ENCODE peak calls at places on chromosomes 11 and 22, in four cellular contexts. One of them, this sample, is unnamed.

GRCh38 chr11:9972917-9973504 is 309.1 kb downstream of the SWAP70 start:
- DNase-seq in activated T-cell treated with anti-CD3 and anti-CD28 coated beads for 24 hours: peak
- DNase-seq in nephron progenitor cell: no peak
- DNase-seq in dermis blood vessel endothelial cell: peak
- DNase-seq in this sample: peak

GRCh38 chr11:57978686-57979531 is 44.8 kb upstream of the OR9Q1 start:
- DNase-seq in activated T-cell treated with anti-CD3 and anti-CD28 coated beads for 24 hours: no peak
- DNase-seq in nephron progenitor cell: no peak
- DNase-seq in dermis blood vessel endothelial cell: no peak
- DNase-seq in this sample: no peak

GRCh38 chr11:10201343-10201742 is 92.7 kb downstream of the SBF2 start:
- DNase-seq in nephron progenitor cell: no peak
- DNase-seq in activated T-cell treated with anti-CD3 and anti-CD28 coated beads for 24 hours: no peak
- DNase-seq in dermis blood vessel endothelial cell: no peak
- DNase-seq in this sample: no peak

GRCh38 chr11:2102132-2102882 is 36.9 kb downstream of the IGF2 start:
- DNase-seq in activated T-cell treated with anti-CD3 and anti-CD28 coated beads for 24 hours: no peak
- DNase-seq in dermis blood vessel endothelial cell: peak
- DNase-seq in nephron progenitor cell: no peak
- DNase-seq in this sample: no peak

GRCh38 chr22:38951734-38952133 is 5.7 kb upstream of the APOBEC3A start:
- DNase-seq in nephron progenitor cell: no peak
- DNase-seq in activated T-cell treated with anti-CD3 and anti-CD28 coated beads for 24 hours: no peak
- DNase-seq in dermis blood vessel endothelial cell: no peak
- DNase-seq in this sample: no peak

GRCh38 chr11:78800756-78801155 is 226.1 kb upstream of the NARS2 start:
- DNase-seq in activated T-cell treated with anti-CD3 and anti-CD28 coated beads for 24 hours: no peak
- DNase-seq in nephron progenitor cell: no peak
- DNase-seq in dermis blood vessel endothelial cell: peak
- DNase-seq in this sample: no peak

GRCh38 chr11:70415176-70415575 is 16.8 kb downstream of the CTTN start:
- DNase-seq in dermis blood vessel endothelial cell: no peak
- DNase-seq in activated T-cell treated with anti-CD3 and anti-CD28 coated beads for 24 hours: no peak
- DNase-seq in nephron progenitor cell: no peak
- DNase-seq in this sample: no peak

GRCh38 chr11:46936138-46937110 is at the start of gene CSTPP1:
- DNase-seq in nephron progenitor cell: peak
- DNase-seq in dermis blood vessel endothelial cell: peak
- DNase-seq in activated T-cell treated with anti-CD3 and anti-CD28 coated beads for 24 hours: peak
- DNase-seq in this sample: peak

GRCh38 chr11:3002871-3003270 is 10.7 kb upstream of the NAP1L4 start:
- DNase-seq in activated T-cell treated with anti-CD3 and anti-CD28 coated beads for 24 hours: no peak
- DNase-seq in nephron progenitor cell: no peak
- DNase-seq in dermis blood vessel endothelial cell: no peak
- DNase-seq in this sample: no peak

GRCh38 chr11:119484741-119485605 is 62.0 kb upstream of the THY1 start:
- DNase-seq in activated T-cell treated with anti-CD3 and anti-CD28 coated beads for 24 hours: no peak
- DNase-seq in dermis blood vessel endothelial cell: no peak
- DNase-seq in nephron progenitor cell: peak
- DNase-seq in this sample: no peak

GRCh38 chr11:58494096-58494495 is 13.8 kb downstream of the OR5B21 start:
- DNase-seq in activated T-cell treated with anti-CD3 and anti-CD28 coated beads for 24 hours: no peak
- DNase-seq in dermis blood vessel endothelial cell: no peak
- DNase-seq in nephron progenitor cell: no peak
- DNase-seq in this sample: no peak

GRCh38 chr11:76835928-76836612 is 24.6 kb upstream of the ACER3 start:
- DNase-seq in dermis blood vessel endothelial cell: peak
- DNase-seq in activated T-cell treated with anti-CD3 and anti-CD28 coated beads for 24 hours: no peak
- DNase-seq in nephron progenitor cell: no peak
- DNase-seq in this sample: peak

GRCh38 chr11:10674991-10675440 is 18.5 kb downstream of the IRAG1 start:
- DNase-seq in activated T-cell treated with anti-CD3 and anti-CD28 coated beads for 24 hours: no peak
- DNase-seq in dermis blood vessel endothelial cell: no peak
- DNase-seq in nephron progenitor cell: no peak
- DNase-seq in this sample: no peak

GRCh38 chr11:110903830-110904229 is 191.6 kb upstream of the ARHGAP20 start:
- DNase-seq in activated T-cell treated with anti-CD3 and anti-CD28 coated beads for 24 hours: no peak
- DNase-seq in nephron progenitor cell: no peak
- DNase-seq in dermis blood vessel endothelial cell: no peak
- DNase-seq in this sample: peak

GRCh38 chr22:39520874-39521857 is 804 bp downstream of the ATF4 start:
- DNase-seq in nephron progenitor cell: peak
- DNase-seq in dermis blood vessel endothelial cell: peak
- DNase-seq in activated T-cell treated with anti-CD3 and anti-CD28 coated beads for 24 hours: peak
- DNase-seq in this sample: no peak

GRCh38 chr11:121298770-121299169 is 6.2 kb downstream of the SC5D start:
- DNase-seq in nephron progenitor cell: no peak
- DNase-seq in activated T-cell treated with anti-CD3 and anti-CD28 coated beads for 24 hours: no peak
- DNase-seq in dermis blood vessel endothelial cell: no peak
- DNase-seq in this sample: no peak

GRCh38 chr11:13335319-13335718 is 57.7 kb downstream of the BMAL1 start:
- DNase-seq in activated T-cell treated with anti-CD3 and anti-CD28 coated beads for 24 hours: peak
- DNase-seq in dermis blood vessel endothelial cell: peak
- DNase-seq in nephron progenitor cell: peak
- DNase-seq in this sample: peak

GRCh38 chr11:77669848-77670511 is 32.4 kb upstream of the CLNS1A start:
- DNase-seq in activated T-cell treated with anti-CD3 and anti-CD28 coated beads for 24 hours: no peak
- DNase-seq in nephron progenitor cell: no peak
- DNase-seq in dermis blood vessel endothelial cell: no peak
- DNase-seq in this sample: no peak

GRCh38 chr11:68077617-68078592 is 39.1 kb downstream of the TCIRG1 start:
- DNase-seq in activated T-cell treated with anti-CD3 and anti-CD28 coated beads for 24 hours: no peak
- DNase-seq in dermis blood vessel endothelial cell: no peak
- DNase-seq in nephron progenitor cell: no peak
- DNase-seq in this sample: no peak

GRCh38 chr11:134614141-134614540 is 202.1 kb upstream of the B3GAT1 start:
- DNase-seq in nephron progenitor cell: no peak
- DNase-seq in dermis blood vessel endothelial cell: no peak
- DNase-seq in activated T-cell treated with anti-CD3 and anti-CD28 coated beads for 24 hours: no peak
- DNase-seq in this sample: no peak

GRCh38 chr11:46726206-46726862 is 7.3 kb downstream of the F2 start:
- DNase-seq in nephron progenitor cell: no peak
- DNase-seq in activated T-cell treated with anti-CD3 and anti-CD28 coated beads for 24 hours: no peak
- DNase-seq in dermis blood vessel endothelial cell: no peak
- DNase-seq in this sample: no peak

GRCh38 chr11:19978668-19979518 is 181.4 kb downstream of the DBX1 start:
- DNase-seq in activated T-cell treated with anti-CD3 and anti-CD28 coated beads for 24 hours: no peak
- DNase-seq in nephron progenitor cell: no peak
- DNase-seq in dermis blood vessel endothelial cell: peak
- DNase-seq in this sample: no peak

This sample was measured in NCI-H446 treated with DMSO at 0.1 percent for 48 hours.